ENCODE peak calls at places on chromosomes 13 and 19, in six cellular contexts. A, Q, C, E, F and G are unnamed samples.

GRCh38 chr13:111385182-111385857 is 64.9 kb downstream of the TEX29 start:
- DNase-seq in A (no peak), Q (no peak), C (no peak), E (no peak), F (no peak), G (no peak)

GRCh38 chr13:50140153-50140552 is 124.9 kb downstream of the KCNRG start:
- DNase-seq in A (no peak), Q (no peak), C (no peak), E (no peak), F (no peak), G (no peak)

GRCh38 chr19:36652958-36653357 is 13.7 kb downstream of the ZNF461 start:
- DNase-seq in A (no peak), Q (no peak), C (no peak), E (no peak), F (no peak), G (no peak)

GRCh38 chr19:3668331-3669133 is 31.7 kb downstream of the PIP5K1C start:
- DNase-seq in A (peak; percentile 66), Q (no peak), C (no peak), E (peak; percentile 38), F (no peak), G (no peak)

GRCh38 chr13:50222569-50223332 is 207.5 kb downstream of the KCNRG start:
- DNase-seq in A (peak; percentile 37), Q (no peak), C (no peak), E (peak; percentile 54), F (no peak), G (peak; percentile 93)

GRCh38 chr13:98327326-98328314 is 150.6 kb upstream of the RNF113B start:
- DNase-seq in A (no peak), Q (peak; percentile 87), C (no peak), E (no peak), F (peak; percentile 43), G (no peak)

GRCh38 chr13:37595162-37595561 is 3.4 kb downstream of the POSTN start:
- DNase-seq in A (no peak), Q (peak; percentile 14), C (peak; percentile 52), E (no peak), F (peak; percentile 21), G (no peak)

GRCh38 chr13:66859934-66860867 is 369.9 kb downstream of the PCDH9 start:
- DNase-seq in A (no peak), Q (peak; percentile 19), C (peak; percentile 23), E (no peak), F (no peak), G (no peak)

GRCh38 chr19:40530091-40530901 is 46.4 kb upstream of the SHKBP1 start:
- DNase-seq in A (peak; percentile 86), Q (peak; percentile 83), C (no peak), E (no peak), F (no peak), G (no peak)

GRCh38 chr19:14505488-14506239 is 9.7 kb upstream of the GIPC1 start:
- DNase-seq in A (peak; percentile 89), Q (peak; percentile 89), C (peak; percentile 28), E (peak; percentile 73), F (no peak), G (no peak)

GRCh38 chr13:34911159-34911558 is 30.9 kb upstream of the NBEA start:
- DNase-seq in A (no peak), Q (no peak), C (no peak), E (no peak), F (no peak), G (no peak)

GRCh38 chr19:30703645-30704044 is 331.5 kb downstream of the ZNF536 start:
- DNase-seq in A (no peak), Q (no peak), C (no peak), E (no peak), F (no peak), G (no peak)

GRCh38 chr13:98285317-98285716 is 108.2 kb upstream of the RNF113B start:
- DNase-seq in A (no peak), Q (no peak), C (no peak), E (no peak), F (no peak), G (no peak)

GRCh38 chr19:53010494-53010893 is 3.2 kb upstream of the ERVV-1 start:
- DNase-seq in A (no peak), Q (peak; percentile 90), C (no peak), E (no peak), F (no peak), G (no peak)
- TF ChIP-seq CTCF in A (no peak), Q (peak; percentile 52), C (no peak), E (no peak), F (peak; percentile 61), G (no peak)

GRCh38 chr19:18109731-18110671 is 12.4 kb downstream of the MAST3 start:
- DNase-seq in A (peak; percentile 94), Q (peak; percentile 75), C (no peak), E (no peak), F (no peak), G (no peak)
- TF ChIP-seq POLR2AphosphoS5 in A (no peak), Q (peak; percentile 55), C (peak; percentile 9), E (no peak), F (no peak), G (no peak)

GRCh38 chr13:59722580-59722900 is 441.2 kb downstream of the DIAPH3 start:
- DNase-seq in A (no peak), Q (no peak), C (no peak), E (no peak), F (no peak), G (no peak)

DNA sequence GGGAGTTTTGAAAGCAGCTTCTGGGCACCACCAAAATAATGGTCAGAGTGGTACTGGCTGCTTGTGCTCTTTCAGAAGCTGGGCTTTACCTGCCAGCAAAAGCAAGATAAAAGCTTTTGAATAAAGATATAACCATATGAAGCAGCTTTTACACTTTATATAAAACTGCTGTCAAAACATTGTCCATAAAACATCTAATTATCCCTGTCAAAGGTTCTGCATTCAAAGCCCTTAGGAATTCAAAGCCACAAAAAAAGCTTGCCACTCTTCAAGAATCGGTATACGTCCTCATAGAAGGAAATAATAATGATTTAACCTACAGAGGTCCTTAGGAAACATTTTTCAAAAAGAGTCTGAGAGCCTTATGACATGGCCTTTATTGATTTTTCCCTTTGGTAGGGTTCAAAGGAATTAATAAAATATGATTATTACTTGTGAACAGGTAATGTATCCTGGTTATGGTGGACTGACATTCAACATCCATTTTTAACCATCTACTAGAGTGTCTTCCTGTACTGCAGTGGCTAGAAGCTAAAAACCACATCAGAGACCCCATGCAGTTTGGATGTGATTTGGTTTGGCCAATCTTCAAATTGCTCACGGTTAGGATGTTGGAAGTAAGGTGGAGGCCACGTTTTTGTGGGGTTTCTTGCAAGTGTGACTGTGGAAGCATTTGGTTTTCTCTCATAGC is 441.7 kb downstream of the DIAPH3 start:
- DNase-seq in A (no peak), Q (no peak), C (no peak), E (no peak), F (no peak), G (no peak)
- H3K4me1 ChIP-seq in A (no peaks in the 10 kb centered on the region), Q (peaks cover 10% of the 10 kb centered on the region), C (no peaks in the 10 kb centered on the region), E (no peaks in the 10 kb centered on the region), F (no peaks in the 10 kb centered on the region), G (no peaks in the 10 kb centered on the region)

GRCh38 chr13:87814444-87814843 is 143.3 kb downstream of the SLITRK5 start:
- DNase-seq in A (no peak), Q (no peak), C (no peak), E (no peak), F (no peak), G (no peak)

GRCh38 chr13:87810920-87811344 is 139.8 kb downstream of the SLITRK5 start:
- DNase-seq in A (peak; percentile 33), Q (peak; percentile 4), C (no peak), E (no peak), F (no peak), G (no peak)

DNA sequence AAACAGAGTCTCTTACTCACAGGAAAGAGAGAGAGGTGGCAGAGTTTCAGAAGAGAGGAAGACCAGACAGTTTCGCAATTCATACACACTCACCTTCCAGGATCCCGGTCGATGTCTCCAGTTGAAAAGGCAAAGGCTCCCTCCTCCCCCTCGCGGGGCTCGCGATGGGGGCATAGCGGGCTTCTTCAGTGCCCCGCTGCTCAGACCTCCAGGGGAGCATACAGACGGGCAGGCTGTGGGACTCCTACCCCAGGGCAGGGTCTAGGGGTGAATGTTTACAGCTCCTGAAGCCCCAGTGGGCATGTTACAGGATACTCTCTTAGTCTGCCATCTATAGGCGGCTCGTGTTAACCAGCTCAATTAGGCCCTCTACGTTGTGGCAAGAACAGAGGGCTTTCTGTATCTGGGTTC is 139.2 kb downstream of the SLITRK5 start:
- DNase-seq in A (peak; percentile 31), Q (peak; percentile 74), C (no peak), E (no peak), F (peak; percentile 3), G (no peak)
- TF ChIP-seq CTCF in A (no peak), Q (peak; percentile 62), C (no peak), E (no peak), F (peak; percentile 54), G (no peak)

GRCh38 chr19:55225415-55225958 is 3.1 kb downstream of the TMEM86B start:
- DNase-seq in A (no peak), Q (no peak), C (no peak), E (no peak), F (no peak), G (no peak)
- TF ChIP-seq POLR2AphosphoS5 in A (no peak), Q (no peak), C (no peak), E (no peak), F (no peak), G (no peak)

DNA sequence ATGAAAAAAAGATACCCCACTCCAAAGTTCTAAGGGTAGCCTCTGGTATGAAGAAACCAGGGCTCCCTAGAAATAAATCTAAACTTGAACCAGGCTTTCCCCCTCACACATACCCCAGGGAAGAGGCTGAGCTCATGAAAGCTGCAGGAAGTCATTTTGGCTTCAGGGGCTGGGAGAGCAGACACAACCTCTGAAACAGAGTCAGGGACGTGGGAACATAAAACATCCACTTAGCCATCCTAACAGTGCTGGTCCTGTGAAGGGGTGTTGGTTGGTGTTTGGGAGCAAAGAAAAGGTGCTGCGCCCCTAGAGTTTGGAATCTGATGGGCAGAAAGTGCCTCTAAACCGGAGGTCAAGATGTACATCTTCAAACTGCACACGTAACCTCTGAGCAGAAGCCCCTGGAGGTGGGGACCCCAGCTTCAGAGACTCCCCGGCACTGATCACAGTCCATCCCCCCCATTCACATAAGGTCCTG is 15.8 kb downstream of the RAB3D start:
- DNase-seq in A (no peak), Q (peak; percentile 57), C (no peak), E (no peak), F (no peak), G (no peak)
- H3K4me1 ChIP-seq in A (peaks cover 45% of the 10 kb centered on the region), Q (no peaks in the 10 kb centered on the region), C (peaks cover 7% of the 10 kb centered on the region), E (peaks cover 15% of the 10 kb centered on the region), F (no peaks in the 10 kb centered on the region), G (peaks cover 35% of the 10 kb centered on the region)

GRCh38 chr19:39411832-39412099 is 703 bp upstream of the PLEKHG2 start:
- DNase-seq in A (no peak), Q (peak; percentile 97), C (peak; percentile 93), E (peak; percentile 94), F (no peak), G (peak; percentile 98)
- TF ChIP-seq CTCF in A (peak; percentile 98), Q (peak; percentile 100), C (peak; percentile 75), E (peak; percentile 99), F (peak; percentile 91), G (peak; percentile 95)

DNA sequence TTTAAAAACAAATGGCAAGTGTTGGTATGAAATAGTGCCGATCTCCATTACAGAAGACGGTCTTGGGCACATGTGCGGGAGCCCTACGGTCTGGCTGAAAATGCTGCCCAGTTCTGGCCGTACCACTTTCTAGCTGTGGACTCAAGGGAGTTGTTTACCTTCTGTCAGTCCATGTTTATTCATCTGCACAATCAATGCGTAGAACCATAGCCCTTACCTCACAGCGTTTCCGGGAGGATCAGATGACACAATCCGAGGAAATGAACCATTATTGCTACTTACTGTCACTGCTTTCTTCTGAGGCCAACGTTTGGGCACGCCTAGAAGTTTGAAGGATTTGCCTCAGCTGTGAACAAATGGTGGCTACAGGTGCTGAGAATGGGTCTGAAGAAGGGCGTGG is 31.2 kb downstream of the GADD45B start:
- DNase-seq in A (no peak), Q (no peak), C (peak; percentile 93), E (peak; percentile 55), F (no peak), G (no peak)
- TF ChIP-seq POLR2AphosphoS5 in A (peak; percentile 99), Q (no peak), C (peak; percentile 87), E (peak; percentile 45), F (no peak), G (no peak)